ENCODE peak calls at places on chromosomes 2 and 18, in five cellular contexts. One of them, this sample, is unnamed.

GRCh38 chr2:64952113-64952895 is 36.9 kb upstream of the SLC1A4 start:
- DNase-seq in tibial nerve: no peak
- DNase-seq in fibroblast of the conjunctiva: no peak
- DNase-seq in M059J: no peak
- DNase-seq in fibroblast of pulmonary artery: no peak
- DNase-seq in this sample: no peak

GRCh38 chr2:128681351-128681906 is 362.8 kb upstream of the HS6ST1 start:
- DNase-seq in tibial nerve: no peak
- DNase-seq in fibroblast of the conjunctiva: no peak
- DNase-seq in M059J: no peak
- DNase-seq in fibroblast of pulmonary artery: no peak
- DNase-seq in this sample: peak; percentile 31

GRCh38 chr2:68620762-68621161 is 22.6 kb upstream of the PROKR1 start:
- DNase-seq in tibial nerve: no peak
- DNase-seq in fibroblast of the conjunctiva: no peak
- DNase-seq in M059J: peak; percentile 11
- DNase-seq in fibroblast of pulmonary artery: peak; percentile 9
- DNase-seq in this sample: no peak

GRCh38 chr2:157363612-157364101 is 38.0 kb upstream of the ERMN start:
- DNase-seq in tibial nerve: no peak
- DNase-seq in fibroblast of the conjunctiva: no peak
- DNase-seq in M059J: peak; percentile 63
- DNase-seq in fibroblast of pulmonary artery: no peak
- DNase-seq in this sample: no peak

GRCh38 chr2:146879882-146880281 is 964.9 kb upstream of the ACVR2A start:
- DNase-seq in tibial nerve: no peak
- DNase-seq in fibroblast of the conjunctiva: no peak
- DNase-seq in M059J: no peak
- DNase-seq in fibroblast of pulmonary artery: no peak
- DNase-seq in this sample: no peak

GRCh38 chr2:119158563-119159347 is at the start of gene C1QL2:
- DNase-seq in tibial nerve: no peak
- DNase-seq in fibroblast of the conjunctiva: no peak
- DNase-seq in M059J: no peak
- DNase-seq in fibroblast of pulmonary artery: no peak
- DNase-seq in this sample: no peak

GRCh38 chr2:180472133-180472532 is 465.0 kb upstream of the CWC22 start:
- DNase-seq in tibial nerve: no peak
- DNase-seq in fibroblast of the conjunctiva: peak; percentile 32
- DNase-seq in M059J: no peak
- DNase-seq in fibroblast of pulmonary artery: peak; percentile 17
- DNase-seq in this sample: no peak

GRCh38 chr18:48882379-48882778 is 68.4 kb downstream of the SMAD7 start:
- DNase-seq in tibial nerve: no peak
- DNase-seq in fibroblast of the conjunctiva: no peak
- DNase-seq in M059J: no peak
- DNase-seq in fibroblast of pulmonary artery: no peak
- DNase-seq in this sample: no peak

GRCh38 chr2:85400541-85400940 is 9.6 kb downstream of the CAPG start:
- DNase-seq in tibial nerve: no peak
- DNase-seq in fibroblast of the conjunctiva: no peak
- DNase-seq in M059J: no peak
- DNase-seq in fibroblast of pulmonary artery: no peak
- DNase-seq in this sample: no peak

GRCh38 chr18:61842146-61842545 is 50.7 kb downstream of the RNF152 start:
- DNase-seq in tibial nerve: no peak
- DNase-seq in fibroblast of the conjunctiva: no peak
- DNase-seq in M059J: peak; percentile 24
- DNase-seq in fibroblast of pulmonary artery: no peak
- DNase-seq in this sample: no peak

GRCh38 chr2:59746291-59746690 is 807.2 kb downstream of the BCL11A start:
- DNase-seq in tibial nerve: no peak
- DNase-seq in fibroblast of the conjunctiva: no peak
- DNase-seq in M059J: no peak
- DNase-seq in fibroblast of pulmonary artery: no peak
- DNase-seq in this sample: no peak

GRCh38 chr2:10266133-10266620 is 36.5 kb upstream of the HPCAL1 start:
- DNase-seq in tibial nerve: no peak
- DNase-seq in fibroblast of the conjunctiva: no peak
- DNase-seq in M059J: peak; percentile 58
- DNase-seq in fibroblast of pulmonary artery: peak; percentile 13
- DNase-seq in this sample: peak; percentile 50

GRCh38 chr2:40372586-40372985 is 79.3 kb downstream of the SLC8A1 start:
- DNase-seq in tibial nerve: no peak
- DNase-seq in fibroblast of the conjunctiva: no peak
- DNase-seq in M059J: no peak
- DNase-seq in fibroblast of pulmonary artery: peak; percentile 41
- DNase-seq in this sample: no peak

GRCh38 chr2:12202702-12203101 is 456.3 kb downstream of the LPIN1 start:
- DNase-seq in tibial nerve: peak; percentile 13
- DNase-seq in fibroblast of the conjunctiva: peak; percentile 23
- DNase-seq in M059J: no peak
- DNase-seq in fibroblast of pulmonary artery: peak; percentile 71
- DNase-seq in this sample: no peak

GRCh38 chr2:25740810-25741381 is 67.5 kb upstream of the DTNB start:
- DNase-seq in tibial nerve: no peak
- DNase-seq in fibroblast of the conjunctiva: peak; percentile 16
- DNase-seq in M059J: peak; percentile 28
- DNase-seq in fibroblast of pulmonary artery: no peak
- DNase-seq in this sample: no peak

GRCh38 chr2:100891911-100892642 is 72.1 kb downstream of the NPAS2 start:
- DNase-seq in tibial nerve: peak; percentile 15
- DNase-seq in fibroblast of the conjunctiva: no peak
- DNase-seq in M059J: peak; percentile 75
- DNase-seq in fibroblast of pulmonary artery: peak; percentile 58
- DNase-seq in this sample: no peak

GRCh38 chr2:165725421-165725820 is 68.6 kb downstream of the GALNT3 start:
- DNase-seq in tibial nerve: no peak
- DNase-seq in fibroblast of the conjunctiva: peak; percentile 5
- DNase-seq in M059J: peak; percentile 81
- DNase-seq in fibroblast of pulmonary artery: peak; percentile 60
- DNase-seq in this sample: no peak

GRCh38 chr2:134917958-134918517 is 584 bp upstream of the CCNT2 start:
- DNase-seq in tibial nerve: peak; percentile 82
- DNase-seq in fibroblast of the conjunctiva: no peak
- DNase-seq in M059J: peak; percentile 87
- DNase-seq in fibroblast of pulmonary artery: no peak
- DNase-seq in this sample: peak; percentile 52

GRCh38 chr2:218717262-218717661 is 6.6 kb downstream of the TTLL4 start:
- DNase-seq in tibial nerve: no peak
- DNase-seq in fibroblast of the conjunctiva: no peak
- DNase-seq in M059J: peak; percentile 61
- DNase-seq in fibroblast of pulmonary artery: peak; percentile 27
- DNase-seq in this sample: no peak

GRCh38 chr18:47204908-47205522 is 28.9 kb upstream of the IER3IP1 start:
- DNase-seq in tibial nerve: peak; percentile 35
- DNase-seq in fibroblast of the conjunctiva: no peak
- DNase-seq in M059J: peak; percentile 40
- DNase-seq in fibroblast of pulmonary artery: peak; percentile 59
- DNase-seq in this sample: no peak

GRCh38 chr2:221758076-221758475 is 186.0 kb upstream of the EPHA4 start:
- DNase-seq in tibial nerve: no peak
- DNase-seq in fibroblast of the conjunctiva: no peak
- DNase-seq in M059J: no peak
- DNase-seq in fibroblast of pulmonary artery: peak; percentile 23
- DNase-seq in this sample: no peak

GRCh38 chr2:222372993-222373392 is 51.4 kb upstream of the SGPP2 start:
- DNase-seq in tibial nerve: no peak
- DNase-seq in fibroblast of the conjunctiva: no peak
- DNase-seq in M059J: no peak
- DNase-seq in fibroblast of pulmonary artery: no peak
- DNase-seq in this sample: no peak

GRCh38 chr18:63138469-63139340 is 180.9 kb downstream of the BCL2 start:
- DNase-seq in tibial nerve: no peak
- DNase-seq in fibroblast of the conjunctiva: no peak
- DNase-seq in M059J: peak; percentile 36
- DNase-seq in fibroblast of pulmonary artery: no peak
- DNase-seq in this sample: no peak

GRCh38 chr18:35051978-35052377 is 10.8 kb downstream of the MAPRE2 start:
- DNase-seq in tibial nerve: no peak
- DNase-seq in fibroblast of the conjunctiva: no peak
- DNase-seq in M059J: peak; percentile 48
- DNase-seq in fibroblast of pulmonary artery: peak; percentile 27
- DNase-seq in this sample: no peak

This sample was measured in ascending aorta.